ENCODE peak calls at places on chromosome 5, in six cellular contexts. J is K562, E is HepG2, I is HL-60, W is GM12878, Y is H1. C is an unnamed sample.

GRCh38 chr5:16492398-16493175 is 27.0 kb upstream of the ZNF622 start:
- DNase-seq in W (no peak), Y (no peak), I (no peak), E (no peak), J (no peak), C (no peak)

GRCh38 chr5:130168211-130168610 is 263.9 kb downstream of the CHSY3 start:
- DNase-seq in Y (no peak), W (no peak), J (no peak), I (no peak), E (no peak), C (no peak)

GRCh38 chr5:151619812-151620462 is 28.8 kb upstream of the FAT2 start:
- DNase-seq in Y (peak), J (no peak), W (no peak), E (no peak), I (no peak), C (no peak)

GRCh38 chr5:59236448-59236847 is 653.6 kb downstream of the RAB3C start:
- DNase-seq in I (no peak), Y (no peak), E (no peak), J (no peak), W (no peak), C (no peak)

GRCh38 chr5:172477466-172477865 is 23.1 kb upstream of the SH3PXD2B start:
- DNase-seq in W (no peak), J (no peak), I (no peak), E (no peak), Y (no peak), C (no peak)

GRCh38 chr5:141196363-141196762 is 3.1 kb upstream of the PCDHB11 start:
- DNase-seq in W (no peak), Y (no peak), J (no peak), I (no peak), E (no peak), C (no peak)

GRCh38 chr5:179827684-179828083 is 7.0 kb downstream of the SQSTM1 start:
- DNase-seq in E (no peak), I (no peak), Y (no peak), W (no peak), J (no peak), C (peak)

GRCh38 chr5:77152441-77152840 is 58.0 kb upstream of the PDE8B start:
- DNase-seq in I (no peak), W (no peak), E (no peak), Y (no peak), J (no peak), C (no peak)

GRCh38 chr5:101943784-101944183 is 352.3 kb downstream of the SLCO4C1 start:
- DNase-seq in Y (no peak), W (no peak), J (no peak), E (no peak), I (peak), C (no peak)

GRCh38 chr5:44660251-44660650 is 148.5 kb upstream of the MRPS30 start:
- DNase-seq in E (no peak), W (no peak), Y (no peak), I (no peak), J (no peak), C (no peak)

DNA sequence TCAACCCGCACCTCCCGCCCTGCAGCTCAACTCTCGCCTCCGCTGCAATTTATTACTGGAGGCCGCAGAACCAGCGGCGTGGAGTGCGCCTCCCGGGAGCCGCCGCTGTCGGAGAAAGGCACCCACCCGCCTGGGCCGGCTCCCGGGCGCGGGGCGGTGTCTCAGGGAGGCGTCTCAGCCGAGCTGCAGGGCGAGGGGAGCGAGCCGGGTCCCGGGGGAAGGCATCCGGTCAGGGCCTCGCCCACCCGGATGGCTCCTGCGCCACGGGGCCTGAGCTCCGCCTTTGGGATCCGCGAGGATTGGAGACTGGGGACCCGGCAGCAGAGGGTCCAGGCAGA is 32.9 kb downstream of the TSPAN17 start:
- DNase-seq in Y (no peak), W (no peak), J (no peak), E (no peak), I (no peak), C (peak)
- TF ChIP-seq GABPA in Y (no peak), W (no peak), J (no peak), E (no peak), I (no peak), C (no peak)

DNA sequence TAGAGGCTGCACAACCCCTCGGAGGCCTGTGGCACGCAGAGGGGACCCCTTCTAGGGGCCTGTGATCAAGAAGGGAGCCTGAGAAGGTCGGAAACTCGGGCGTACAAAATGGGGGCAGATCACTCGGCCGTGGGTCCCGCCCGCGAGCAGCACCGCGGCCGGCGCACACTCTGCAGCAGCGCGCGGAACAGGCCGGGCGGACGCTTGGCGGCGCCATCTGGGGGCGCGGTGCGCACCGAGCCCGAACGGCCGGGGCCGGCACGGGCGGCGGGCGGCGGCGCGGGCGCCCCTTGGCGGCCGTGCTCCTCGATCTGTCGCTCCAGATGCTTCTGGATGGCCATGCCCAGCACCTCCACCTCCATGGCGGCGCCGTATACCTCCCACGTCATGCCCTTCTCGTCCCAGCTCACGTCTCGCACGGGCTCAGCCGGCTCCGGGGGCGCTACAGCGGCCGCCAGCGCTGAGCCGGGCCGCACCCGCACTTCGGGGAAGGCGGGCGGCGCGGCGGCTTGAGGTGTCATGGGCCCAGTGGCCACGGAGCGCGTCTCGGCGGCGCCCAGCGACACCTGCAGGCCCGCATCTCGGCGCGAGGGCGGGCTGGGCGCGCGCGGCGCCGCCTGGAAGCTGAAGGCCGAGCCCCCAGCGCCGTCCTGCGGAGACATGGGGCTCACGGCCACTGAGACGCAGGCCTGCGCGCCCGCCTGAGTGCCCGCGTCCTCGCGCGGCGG is 13.1 kb downstream of the GPRIN1 start:
- DNase-seq in J (no peak), I (peak), E (no peak), Y (peak), W (no peak), C (no peak)
- TF ChIP-seq GABPA in J (no peak), I (no peak), E (no peak), Y (peak), W (no peak), C (no peak)

DNA sequence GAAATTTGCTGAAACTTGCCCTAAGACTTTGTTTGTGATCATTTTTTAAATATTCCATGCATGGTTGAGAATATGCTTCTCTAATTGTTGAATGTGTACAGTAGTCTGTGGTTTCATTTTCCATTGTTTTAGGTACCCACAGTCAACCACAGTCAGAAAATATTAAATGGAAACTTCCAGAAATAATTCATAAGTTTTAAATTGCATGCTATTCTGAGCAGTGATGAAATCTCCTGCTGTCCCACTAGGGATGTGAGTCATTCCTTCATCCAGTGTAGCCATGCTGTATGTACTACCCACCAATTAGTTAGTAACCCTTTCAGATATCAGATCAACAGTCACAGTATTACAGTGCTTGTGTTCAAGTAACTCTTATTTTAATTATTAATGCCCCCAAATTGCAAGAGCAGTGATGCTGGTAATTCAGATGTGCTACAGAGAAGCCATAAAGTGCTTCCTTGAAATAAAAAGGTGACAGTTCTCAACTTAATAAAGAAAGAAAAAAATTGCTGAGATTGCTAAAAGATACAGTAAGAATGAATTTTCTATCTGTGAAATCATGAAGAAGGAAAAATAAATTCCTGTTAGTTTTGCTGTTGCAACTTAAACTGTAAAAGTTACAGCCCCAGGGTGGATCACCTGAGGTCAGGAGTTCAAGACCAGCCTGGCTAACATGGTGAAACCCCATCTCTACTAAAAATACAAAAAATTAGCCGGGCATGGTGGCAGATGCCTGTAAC is 79.9 kb upstream of the FBXL17 start:
- DNase-seq in I (no peak), Y (no peak), E (no peak), J (no peak), W (no peak), C (no peak)
- TF ChIP-seq GABPA in I (no peak), Y (no peak), E (no peak), J (no peak), W (no peak), C (no peak)

GRCh38 chr5:145479862-145480261 is 355.3 kb downstream of the PRELID2 start:
- DNase-seq in W (no peak), Y (no peak), I (no peak), E (no peak), J (no peak), C (no peak)
- TF ChIP-seq GABPA in W (no peak), Y (no peak), I (no peak), E (no peak), J (no peak), C (no peak)

GRCh38 chr5:65102501-65102825 is 333.7 kb downstream of the CWC27 start:
- DNase-seq in W (no peak), Y (no peak), J (no peak), E (no peak), I (no peak), C (no peak)

GRCh38 chr5:65103674-65104035 is 334.9 kb downstream of the CWC27 start:
- DNase-seq in E (no peak), W (no peak), J (no peak), Y (no peak), I (no peak), C (no peak)

GRCh38 chr5:65102826-65103673 is 334.3 kb downstream of the CWC27 start:
- DNase-seq in W (no peak), I (no peak), E (peak), Y (peak), J (no peak), C (peak)

GRCh38 chr5:65101706-65102105 is 333.0 kb downstream of the CWC27 start:
- DNase-seq in W (no peak), E (no peak), I (no peak), Y (no peak), J (no peak), C (no peak)

DNA sequence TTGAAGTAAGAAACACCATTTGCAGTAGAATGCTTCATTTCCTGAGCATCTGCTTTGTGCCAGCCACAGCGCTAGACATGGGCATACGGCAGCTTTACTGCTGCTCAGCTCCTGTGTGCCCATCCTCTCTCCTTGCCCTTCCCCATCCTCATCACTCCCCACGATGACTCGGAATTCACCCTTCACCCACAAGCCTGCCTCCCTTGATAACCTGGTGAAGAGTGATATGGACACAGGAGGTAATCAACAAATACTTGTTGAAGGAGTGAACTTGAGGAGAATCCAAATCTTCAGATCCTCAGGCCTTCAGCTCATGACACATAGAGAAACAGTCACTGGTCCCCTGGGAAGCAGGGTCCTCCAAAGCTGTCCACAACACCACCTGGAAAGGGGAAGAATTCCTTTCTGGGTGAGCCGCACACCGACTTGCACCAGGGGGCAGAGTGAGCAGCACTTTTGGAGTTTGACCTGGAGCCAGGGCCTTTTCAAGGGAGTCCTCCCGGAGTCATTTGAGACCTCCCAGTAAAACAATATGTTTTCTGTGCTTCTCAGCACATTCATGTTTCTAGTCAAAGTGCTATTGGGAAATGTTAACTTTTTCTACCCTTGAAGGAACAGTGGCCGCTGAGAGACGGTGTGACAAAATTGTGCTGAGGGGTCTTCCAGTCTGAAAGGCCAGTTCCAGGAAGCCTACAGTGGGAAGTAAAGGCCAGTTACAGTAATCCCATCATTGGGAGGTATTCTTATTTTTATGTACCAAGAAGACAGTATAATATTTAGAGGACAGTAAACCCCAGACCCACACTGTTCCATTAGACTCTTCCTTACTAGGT is 332.3 kb downstream of the CWC27 start:
- DNase-seq in J (peak), Y (peak), E (peak), I (no peak), W (no peak), C (peak)
- TF ChIP-seq GABPA in J (no peak), Y (no peak), E (no peak), I (no peak), W (no peak), C (no peak)

GRCh38 chr5:61264273-61264661 is 67.8 kb upstream of the ZSWIM6 start:
- DNase-seq in W (no peak), J (no peak), E (no peak), Y (no peak), I (no peak), C (no peak)

GRCh38 chr5:61263561-61264272 is 68.3 kb upstream of the ZSWIM6 start:
- DNase-seq in I (no peak), E (no peak), W (no peak), Y (no peak), J (no peak), C (no peak)

GRCh38 chr5:61262080-61262479 is 70.0 kb upstream of the ZSWIM6 start:
- DNase-seq in W (no peak), Y (no peak), J (no peak), I (no peak), E (no peak), C (no peak)

GRCh38 chr5:61257421-61257820 is 74.6 kb upstream of the ZSWIM6 start:
- DNase-seq in J (no peak), I (no peak), Y (no peak), W (no peak), E (no peak), C (no peak)

GRCh38 chr5:61263072-61263471 is 69.0 kb upstream of the ZSWIM6 start:
- DNase-seq in J (no peak), Y (no peak), E (no peak), I (no peak), W (no peak), C (no peak)
- TF ChIP-seq GABPA in J (no peak), Y (no peak), E (no peak), I (no peak), W (no peak), C (no peak)

GRCh38 chr5:170501361-170501760 is 2.5 kb upstream of the KCNIP1 start:
- DNase-seq in W (no peak), J (no peak), I (no peak), Y (no peak), E (no peak), C (no peak)

GRCh38 chr5:170504598-170505266 is 912 bp downstream of the KCNIP1 start:
- DNase-seq in J (no peak), I (no peak), Y (no peak), E (no peak), W (no peak), C (no peak)

GRCh38 chr5:170501931-170502330 is 1.9 kb upstream of the KCNIP1 start:
- DNase-seq in E (no peak), Y (no peak), I (no peak), W (no peak), J (no peak), C (no peak)

GRCh38 chr5:170502692-170503091 is 1.1 kb upstream of the KCNIP1 start:
- DNase-seq in I (no peak), W (no peak), J (no peak), E (no peak), Y (no peak), C (no peak)

GRCh38 chr5:170503970-170504525 is at the start of gene KCNIP1:
- DNase-seq in J (no peak), Y (peak), W (no peak), I (no peak), E (no peak), C (peak)
- TF ChIP-seq GABPA in J (no peak), Y (no peak), W (no peak), I (no peak), E (no peak), C (no peak)

GRCh38 chr5:142906863-142907671 is 136.9 kb downstream of the ARHGAP26 start:
- DNase-seq in J (no peak), I (no peak), W (no peak), Y (no peak), E (no peak), C (no peak)

GRCh38 chr5:142902188-142902965 is 132.2 kb downstream of the ARHGAP26 start:
- DNase-seq in J (no peak), I (no peak), E (no peak), W (no peak), Y (no peak), C (no peak)

GRCh38 chr5:142905375-142905774 is 135.2 kb downstream of the ARHGAP26 start:
- DNase-seq in J (no peak), W (no peak), Y (no peak), I (no peak), E (no peak), C (no peak)

GRCh38 chr5:142901476-142902187 is 131.5 kb downstream of the ARHGAP26 start:
- DNase-seq in J (no peak), Y (no peak), W (no peak), I (no peak), E (no peak), C (no peak)

DNA sequence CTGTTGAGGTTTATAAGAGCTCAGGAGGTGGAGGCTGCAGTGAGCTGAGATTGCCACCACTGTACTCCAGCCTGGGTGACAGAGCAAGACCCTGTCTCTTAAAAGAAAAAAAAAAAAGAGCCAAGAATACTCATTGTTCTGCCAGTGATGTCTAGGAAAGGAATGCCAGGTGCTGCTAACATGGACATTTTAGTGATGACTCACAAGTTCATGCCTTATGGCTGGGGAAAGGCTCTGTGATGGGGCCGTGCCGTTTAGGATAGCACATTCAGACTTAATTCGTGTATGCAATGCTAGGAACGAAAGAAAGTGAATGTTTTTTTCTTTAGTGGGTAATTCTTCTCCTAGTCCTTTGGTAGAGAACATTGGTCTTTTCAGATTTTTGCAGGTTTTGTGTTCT is 134.2 kb downstream of the ARHGAP26 start:
- DNase-seq in J (no peak), I (no peak), W (no peak), Y (no peak), E (no peak), C (no peak)
- TF ChIP-seq GABPA in J (no peak), I (no peak), W (no peak), Y (no peak), E (no peak), C (no peak)

DNA sequence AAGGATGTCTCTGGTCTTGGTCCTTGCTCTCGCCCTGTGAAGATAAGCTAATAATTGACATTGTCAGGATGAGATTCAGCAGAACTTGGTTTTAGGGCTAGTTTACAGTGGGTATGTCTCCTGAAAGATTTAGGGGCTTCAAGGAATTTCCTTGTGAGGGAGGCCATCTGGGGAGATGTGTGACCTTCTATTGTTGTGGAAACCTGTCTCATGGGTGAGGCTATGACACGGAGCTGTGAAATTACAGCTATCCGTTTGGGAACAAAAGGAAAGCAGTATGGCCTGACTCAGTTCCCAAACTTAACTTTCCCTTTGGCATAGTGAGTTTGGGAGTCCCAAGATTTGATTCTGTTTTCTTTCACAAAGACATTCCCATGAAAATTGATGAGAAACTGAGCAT is 142.0 kb downstream of the PARP8 start:
- DNase-seq in I (no peak), W (no peak), J (no peak), Y (no peak), E (no peak), C (no peak)
- TF ChIP-seq GABPA in I (no peak), W (no peak), J (no peak), Y (no peak), E (no peak), C (no peak)